ENCODE peak calls at places on chromosomes 16 and 17, in four cellular contexts. One of them, this sample, is unnamed.

GRCh38 chr17:1252203-1252608 is 18.0 kb upstream of the BHLHA9 start:
- DNase-seq in Ammon's horn: peak
- DNase-seq in lower leg skin: no peak
- DNase-seq in kidney glomerular epithelial cell: no peak
- DNase-seq in this sample: no peak

GRCh38 chr17:53462393-53462811 is 360.3 kb upstream of the KIF2B start:
- DNase-seq in Ammon's horn: peak
- DNase-seq in lower leg skin: no peak
- DNase-seq in kidney glomerular epithelial cell: peak
- DNase-seq in this sample: no peak

GRCh38 chr16:84874553-84874952 is 54.8 kb downstream of the CRISPLD2 start:
- DNase-seq in Ammon's horn: no peak
- DNase-seq in lower leg skin: no peak
- DNase-seq in kidney glomerular epithelial cell: no peak
- DNase-seq in this sample: no peak

GRCh38 chr17:49821916-49822315 is 26.0 kb downstream of the TAC4 start:
- DNase-seq in Ammon's horn: no peak
- DNase-seq in lower leg skin: no peak
- DNase-seq in kidney glomerular epithelial cell: no peak
- DNase-seq in this sample: no peak

GRCh38 chr16:31177136-31177535 is 2.8 kb upstream of the FUS start:
- DNase-seq in Ammon's horn: no peak
- DNase-seq in lower leg skin: no peak
- DNase-seq in kidney glomerular epithelial cell: no peak
- DNase-seq in this sample: no peak

GRCh38 chr16:3503513-3503912 is 2.7 kb downstream of the CLUAP1 start:
- DNase-seq in Ammon's horn: no peak
- DNase-seq in lower leg skin: no peak
- DNase-seq in kidney glomerular epithelial cell: no peak
- DNase-seq in this sample: peak

GRCh38 chr17:35130392-35130791 is 9.0 kb downstream of the FNDC8 start:
- DNase-seq in Ammon's horn: no peak
- DNase-seq in lower leg skin: no peak
- DNase-seq in kidney glomerular epithelial cell: no peak
- DNase-seq in this sample: no peak

GRCh38 chr17:42050360-42051012 is at the start of gene C17orf113:
- DNase-seq in Ammon's horn: peak
- DNase-seq in lower leg skin: peak
- DNase-seq in kidney glomerular epithelial cell: no peak
- DNase-seq in this sample: no peak

GRCh38 chr16:77868478-77868877 is 80.1 kb downstream of the VAT1L start:
- DNase-seq in Ammon's horn: no peak
- DNase-seq in lower leg skin: peak
- DNase-seq in kidney glomerular epithelial cell: no peak
- DNase-seq in this sample: no peak